ENCODE peak calls at places on chromosomes 2 and 18, in nine cellular contexts. One of them, this sample, is unnamed.

GRCh38 chr2:230674401-230674800 is 38.2 kb upstream of the CAB39 start:
- DNase-seq in dorsolateral prefrontal cortex: no peak
- DNase-seq in cardiac muscle cell: no peak
- DNase-seq in GM12878: no peak
- DNase-seq in choroid plexus epithelial cell: no peak
- DNase-seq in GM20000: no peak
- DNase-seq in astrocyte of the spinal cord: no peak
- DNase-seq in body of pancreas: no peak
- DNase-seq in foreskin keratinocyte: no peak
- DNase-seq in this sample: no peak

GRCh38 chr2:72156872-72157271 is 9.2 kb upstream of the CYP26B1 start:
- DNase-seq in dorsolateral prefrontal cortex: no peak
- DNase-seq in cardiac muscle cell: no peak
- DNase-seq in GM12878: no peak
- DNase-seq in choroid plexus epithelial cell: no peak
- DNase-seq in GM20000: no peak
- DNase-seq in astrocyte of the spinal cord: no peak
- DNase-seq in body of pancreas: no peak
- DNase-seq in foreskin keratinocyte: no peak
- DNase-seq in this sample: no peak

GRCh38 chr2:112730791-112731190 is 10.0 kb downstream of the NT5DC4 start:
- DNase-seq in dorsolateral prefrontal cortex: no peak
- DNase-seq in cardiac muscle cell: no peak
- DNase-seq in GM12878: no peak
- DNase-seq in choroid plexus epithelial cell: no peak
- DNase-seq in GM20000: no peak
- DNase-seq in astrocyte of the spinal cord: no peak
- DNase-seq in body of pancreas: no peak
- DNase-seq in foreskin keratinocyte: no peak
- DNase-seq in this sample: no peak

GRCh38 chr2:165192729-165193128 is 11.1 kb downstream of the SCN3A start:
- DNase-seq in dorsolateral prefrontal cortex: no peak
- DNase-seq in cardiac muscle cell: no peak
- DNase-seq in GM12878: no peak
- DNase-seq in choroid plexus epithelial cell: no peak
- DNase-seq in GM20000: no peak
- DNase-seq in astrocyte of the spinal cord: no peak
- DNase-seq in body of pancreas: no peak
- DNase-seq in foreskin keratinocyte: no peak
- DNase-seq in this sample: no peak

GRCh38 chr18:2425426-2426317 is 145.6 kb downstream of the METTL4 start:
- DNase-seq in dorsolateral prefrontal cortex: no peak
- DNase-seq in cardiac muscle cell: peak
- DNase-seq in GM12878: no peak
- DNase-seq in choroid plexus epithelial cell: peak
- DNase-seq in GM20000: no peak
- DNase-seq in astrocyte of the spinal cord: peak
- DNase-seq in body of pancreas: no peak
- DNase-seq in foreskin keratinocyte: peak
- DNase-seq in this sample: no peak

GRCh38 chr2:45612741-45613140 is 1.7 kb upstream of the SRBD1 start:
- DNase-seq in dorsolateral prefrontal cortex: no peak
- DNase-seq in cardiac muscle cell: peak
- DNase-seq in GM12878: no peak
- DNase-seq in choroid plexus epithelial cell: peak
- DNase-seq in GM20000: no peak
- DNase-seq in astrocyte of the spinal cord: no peak
- DNase-seq in body of pancreas: no peak
- DNase-seq in foreskin keratinocyte: no peak
- DNase-seq in this sample: no peak

GRCh38 chr18:697771-698170 is 14.7 kb downstream of the ENOSF1 start:
- DNase-seq in dorsolateral prefrontal cortex: no peak
- DNase-seq in cardiac muscle cell: no peak
- DNase-seq in GM12878: no peak
- DNase-seq in choroid plexus epithelial cell: no peak
- DNase-seq in GM20000: no peak
- DNase-seq in astrocyte of the spinal cord: no peak
- DNase-seq in body of pancreas: no peak
- DNase-seq in foreskin keratinocyte: peak
- DNase-seq in this sample: no peak

GRCh38 chr2:114614599-114614998 is 172.2 kb downstream of the DPP10 start:
- DNase-seq in dorsolateral prefrontal cortex: no peak
- DNase-seq in cardiac muscle cell: no peak
- DNase-seq in GM12878: no peak
- DNase-seq in choroid plexus epithelial cell: no peak
- DNase-seq in GM20000: no peak
- DNase-seq in astrocyte of the spinal cord: no peak
- DNase-seq in body of pancreas: no peak
- DNase-seq in foreskin keratinocyte: no peak
- DNase-seq in this sample: no peak

GRCh38 chr2:95578529-95578928 is 13.3 kb upstream of the TRIM43 start:
- DNase-seq in dorsolateral prefrontal cortex: no peak
- DNase-seq in cardiac muscle cell: no peak
- DNase-seq in GM12878: no peak
- DNase-seq in choroid plexus epithelial cell: peak
- DNase-seq in GM20000: no peak
- DNase-seq in astrocyte of the spinal cord: no peak
- DNase-seq in body of pancreas: no peak
- DNase-seq in foreskin keratinocyte: no peak
- DNase-seq in this sample: no peak

GRCh38 chr2:69298261-69298660 is 88.8 kb downstream of the GFPT1 start:
- DNase-seq in dorsolateral prefrontal cortex: no peak
- DNase-seq in cardiac muscle cell: peak
- DNase-seq in GM12878: no peak
- DNase-seq in choroid plexus epithelial cell: peak
- DNase-seq in GM20000: no peak
- DNase-seq in astrocyte of the spinal cord: peak
- DNase-seq in body of pancreas: no peak
- DNase-seq in foreskin keratinocyte: peak
- DNase-seq in this sample: no peak
- TF ChIP-seq CTCF in dorsolateral prefrontal cortex: no peak
- TF ChIP-seq CTCF in cardiac muscle cell: no peak
- TF ChIP-seq CTCF in GM12878: no peak
- TF ChIP-seq CTCF in choroid plexus epithelial cell: no peak
- TF ChIP-seq CTCF in GM20000: no peak
- TF ChIP-seq CTCF in astrocyte of the spinal cord: no peak
- TF ChIP-seq CTCF in body of pancreas: no peak
- TF ChIP-seq CTCF in foreskin keratinocyte: peak
- TF ChIP-seq CTCF in this sample: no peak

DNA sequence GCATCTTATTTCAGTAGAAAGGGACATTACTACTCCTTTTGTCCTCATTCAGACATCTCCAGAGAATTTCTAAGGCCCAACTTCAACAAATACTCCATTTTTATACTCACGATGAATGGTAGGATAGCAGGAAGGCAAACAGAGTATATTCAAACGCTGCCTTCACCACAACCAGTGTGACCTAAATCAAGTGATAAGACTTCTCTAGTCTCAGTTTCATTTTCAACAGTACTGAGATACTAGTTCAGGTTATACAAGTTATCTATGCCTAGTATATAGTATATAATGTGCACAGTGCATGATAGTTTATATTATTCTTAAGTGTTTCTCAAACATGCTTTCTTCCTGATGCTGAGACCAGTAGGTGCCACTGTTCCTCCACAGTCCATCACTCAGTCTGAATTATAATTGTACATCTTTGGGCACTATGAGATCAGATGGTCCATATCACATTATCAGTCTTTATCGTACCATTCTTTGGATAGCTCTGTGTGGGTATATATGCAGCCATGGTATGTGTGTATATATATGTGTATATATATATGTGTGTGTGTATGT is 66.3 kb upstream of the RPE start:
- DNase-seq in dorsolateral prefrontal cortex: no peak
- DNase-seq in cardiac muscle cell: no peak
- DNase-seq in GM12878: no peak
- DNase-seq in choroid plexus epithelial cell: peak
- DNase-seq in GM20000: no peak
- DNase-seq in astrocyte of the spinal cord: peak
- DNase-seq in body of pancreas: no peak
- DNase-seq in foreskin keratinocyte: no peak
- DNase-seq in this sample: no peak
- TF ChIP-seq CTCF in dorsolateral prefrontal cortex: no peak
- TF ChIP-seq CTCF in cardiac muscle cell: no peak
- TF ChIP-seq CTCF in GM12878: peak
- TF ChIP-seq CTCF in choroid plexus epithelial cell: peak
- TF ChIP-seq CTCF in GM20000: no peak
- TF ChIP-seq CTCF in astrocyte of the spinal cord: peak
- TF ChIP-seq CTCF in body of pancreas: peak
- TF ChIP-seq CTCF in foreskin keratinocyte: peak
- TF ChIP-seq CTCF in this sample: no peak

DNA sequence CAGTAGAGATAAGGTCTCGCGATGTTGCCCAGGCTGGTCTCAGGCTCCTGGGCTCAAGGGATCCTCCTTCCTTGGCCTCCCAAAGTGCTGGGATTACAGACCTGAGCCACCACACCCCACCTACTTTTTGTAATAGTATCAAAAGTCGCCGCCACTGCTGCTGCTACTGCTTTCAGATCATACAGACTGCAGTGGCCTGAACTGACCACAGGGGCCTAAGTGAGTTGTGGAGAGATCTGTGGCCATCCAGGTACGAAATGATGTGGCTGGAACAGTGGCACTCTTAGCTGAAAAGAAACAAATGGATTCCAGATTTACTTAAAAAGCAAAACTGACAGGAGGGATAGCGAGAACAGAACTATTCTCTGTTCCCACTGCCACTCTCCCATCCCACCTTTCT is 32.9 kb upstream of the POMC start:
- DNase-seq in dorsolateral prefrontal cortex: no peak
- DNase-seq in cardiac muscle cell: no peak
- DNase-seq in GM12878: no peak
- DNase-seq in choroid plexus epithelial cell: peak
- DNase-seq in GM20000: no peak
- DNase-seq in astrocyte of the spinal cord: no peak
- DNase-seq in body of pancreas: no peak
- DNase-seq in foreskin keratinocyte: no peak
- DNase-seq in this sample: no peak
- TF ChIP-seq CTCF in dorsolateral prefrontal cortex: no peak
- TF ChIP-seq CTCF in cardiac muscle cell: peak
- TF ChIP-seq CTCF in GM12878: no peak
- TF ChIP-seq CTCF in choroid plexus epithelial cell: peak
- TF ChIP-seq CTCF in GM20000: no peak
- TF ChIP-seq CTCF in astrocyte of the spinal cord: peak
- TF ChIP-seq CTCF in body of pancreas: no peak
- TF ChIP-seq CTCF in foreskin keratinocyte: peak
- TF ChIP-seq CTCF in this sample: no peak

GRCh38 chr2:187576906-187577305 is 22.7 kb upstream of the TFPI start:
- DNase-seq in dorsolateral prefrontal cortex: no peak
- DNase-seq in cardiac muscle cell: peak
- DNase-seq in GM12878: no peak
- DNase-seq in choroid plexus epithelial cell: no peak
- DNase-seq in GM20000: no peak
- DNase-seq in astrocyte of the spinal cord: no peak
- DNase-seq in body of pancreas: no peak
- DNase-seq in foreskin keratinocyte: no peak
- DNase-seq in this sample: no peak

GRCh38 chr2:187581125-187581896 is 27.1 kb upstream of the TFPI start:
- DNase-seq in dorsolateral prefrontal cortex: no peak
- DNase-seq in cardiac muscle cell: peak
- DNase-seq in GM12878: no peak
- DNase-seq in choroid plexus epithelial cell: peak
- DNase-seq in GM20000: peak
- DNase-seq in astrocyte of the spinal cord: peak
- DNase-seq in body of pancreas: peak
- DNase-seq in foreskin keratinocyte: peak
- DNase-seq in this sample: no peak

GRCh38 chr2:187577310-187577709 is 23.1 kb upstream of the TFPI start:
- DNase-seq in dorsolateral prefrontal cortex: no peak
- DNase-seq in cardiac muscle cell: peak
- DNase-seq in GM12878: no peak
- DNase-seq in choroid plexus epithelial cell: peak
- DNase-seq in GM20000: no peak
- DNase-seq in astrocyte of the spinal cord: no peak
- DNase-seq in body of pancreas: no peak
- DNase-seq in foreskin keratinocyte: no peak
- DNase-seq in this sample: no peak

GRCh38 chr2:187575081-187576067 is 21.1 kb upstream of the TFPI start:
- DNase-seq in dorsolateral prefrontal cortex: no peak
- DNase-seq in cardiac muscle cell: peak
- DNase-seq in GM12878: no peak
- DNase-seq in choroid plexus epithelial cell: peak
- DNase-seq in GM20000: no peak
- DNase-seq in astrocyte of the spinal cord: peak
- DNase-seq in body of pancreas: no peak
- DNase-seq in foreskin keratinocyte: no peak
- DNase-seq in this sample: no peak

DNA sequence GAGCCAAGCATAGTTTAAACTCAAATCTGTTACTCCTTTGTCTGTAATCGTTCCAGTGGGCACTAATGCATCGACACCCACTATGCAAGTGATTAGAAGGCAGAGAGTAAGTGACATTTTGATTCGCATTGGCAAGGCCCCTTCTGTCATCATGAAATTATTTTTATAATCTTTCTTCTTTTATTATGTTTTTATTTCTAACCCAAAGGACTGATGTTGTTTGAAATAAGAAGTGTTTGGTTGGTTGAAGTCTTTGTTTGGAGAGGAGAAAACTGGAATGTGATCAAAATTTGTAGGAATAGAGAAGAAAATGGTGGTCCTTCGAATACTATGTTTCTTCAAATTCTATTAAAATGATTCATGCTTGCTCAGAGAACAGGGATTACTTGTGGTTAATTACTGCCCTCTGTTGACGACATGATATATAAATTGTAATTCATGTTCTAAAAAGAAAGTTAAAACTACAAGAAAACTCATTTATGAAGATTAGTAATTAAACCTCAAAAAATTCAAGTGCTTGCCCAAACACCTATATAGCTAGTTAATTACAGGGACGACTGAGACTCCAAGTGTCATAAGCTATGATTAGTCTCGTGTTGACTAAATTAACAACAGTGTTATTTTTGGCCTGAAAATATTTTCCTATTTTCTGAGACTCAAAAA is 26.4 kb upstream of the TFPI start:
- DNase-seq in dorsolateral prefrontal cortex: no peak
- DNase-seq in cardiac muscle cell: peak
- DNase-seq in GM12878: no peak
- DNase-seq in choroid plexus epithelial cell: peak
- DNase-seq in GM20000: peak
- DNase-seq in astrocyte of the spinal cord: peak
- DNase-seq in body of pancreas: no peak
- DNase-seq in foreskin keratinocyte: peak
- DNase-seq in this sample: no peak
- TF ChIP-seq CTCF in dorsolateral prefrontal cortex: peak
- TF ChIP-seq CTCF in cardiac muscle cell: peak
- TF ChIP-seq CTCF in GM12878: peak
- TF ChIP-seq CTCF in choroid plexus epithelial cell: peak
- TF ChIP-seq CTCF in GM20000: no peak
- TF ChIP-seq CTCF in astrocyte of the spinal cord: peak
- TF ChIP-seq CTCF in body of pancreas: peak
- TF ChIP-seq CTCF in foreskin keratinocyte: peak
- TF ChIP-seq CTCF in this sample: peak